ENCODE peak calls at places on chromosome X, in ten cellular contexts. V is neural crest cell, I is AG08395, S is anterior cingulate cortex, J is aorta, U is body of pancreas, E is AML-193, F is osteocyte, Y is IMR-90, A is Right ventricle myocardium superior. Z is an unnamed sample.

GRCh38 chrX:12702509-12703091 is 88.6 kb upstream of the PRPS2 start:
- DNase-seq in V (peak), I (no peak), S (no peak), J (no peak), U (peak), E (no peak), F (no peak), Y (no peak), A (no peak), Z (peak)

GRCh38 chrX:106341823-106342222 is 173.7 kb downstream of the PWWP3B start:
- DNase-seq in V (no peak), I (no peak), S (no peak), J (no peak), U (no peak), E (no peak), F (no peak), Y (no peak), A (no peak), Z (peak)

GRCh38 chrX:56366901-56367300 is 134.7 kb downstream of the KLF8 start:
- DNase-seq in V (no peak), I (no peak), S (no peak), J (no peak), U (no peak), E (no peak), F (no peak), Y (no peak), A (no peak), Z (no peak)

GRCh38 chrX:80335062-80335830 is 85.0 kb upstream of the TENT5D start:
- DNase-seq in V (no peak), I (no peak), S (no peak), J (peak), U (peak), E (no peak), F (no peak), Y (no peak), A (peak), Z (no peak)

GRCh38 chrX:11557120-11557519 is 108.6 kb downstream of the ARHGAP6 start:
- DNase-seq in V (no peak), I (peak), S (no peak), J (no peak), U (no peak), E (no peak), F (no peak), Y (peak), A (no peak), Z (peak)

GRCh38 chrX:154444755-154445246 is 860 bp downstream of the FAM50A start:
- DNase-seq in V (no peak), I (no peak), S (no peak), J (no peak), U (no peak), E (no peak), F (no peak), Y (no peak), A (no peak), Z (no peak)

GRCh38 chrX:42803320-42803719 is 25.4 kb upstream of the PPP1R2C start:
- DNase-seq in V (no peak), I (peak), S (no peak), J (no peak), U (no peak), E (no peak), F (no peak), Y (peak), A (no peak), Z (no peak)

GRCh38 chrX:153871451-153871850 is 14.5 kb downstream of the L1CAM start:
- DNase-seq in V (peak), I (no peak), S (no peak), J (no peak), U (no peak), E (no peak), F (no peak), Y (no peak), A (no peak), Z (no peak)

GRCh38 chrX:129771266-129771995 is 8.3 kb upstream of the SASH3 start:
- DNase-seq in V (no peak), I (no peak), S (no peak), J (no peak), U (no peak), E (no peak), F (no peak), Y (no peak), A (no peak), Z (no peak)

GRCh38 chrX:71095971-71096701 is 485 bp downstream of the FOXO4 start:
- DNase-seq in V (no peak), I (no peak), S (peak), J (peak), U (peak), E (no peak), F (no peak), Y (peak), A (no peak), Z (peak)

GRCh38 chrX:68698955-68699354 is 51.5 kb downstream of the STARD8 start:
- DNase-seq in V (no peak), I (no peak), S (no peak), J (no peak), U (peak), E (no peak), F (no peak), Y (no peak), A (no peak), Z (no peak)